ENCODE peak calls at places on chromosomes 5 and 9, in seven cellular contexts. One of them, this sample, is unnamed. For H3K9me2, the result is how much of the 10 kb centered on the place peaks cover.

GRCh38 chr5:80083115-80083890 is 48.2 kb downstream of the THBS4 start:
- DNase-seq in OCI-LY7: peak
- DNase-seq in MM.1S: peak
- DNase-seq in HCT116: peak
- DNase-seq in hepatocyte: peak
- DNase-seq in PC-3: peak
- DNase-seq in GM23338: peak
- DNase-seq in this sample: peak

GRCh38 chr9:94655739-94656138 is 16.4 kb upstream of the FBP1 start:
- DNase-seq in HCT116: no peak
- DNase-seq in MM.1S: peak
- DNase-seq in PC-3: no peak
- DNase-seq in OCI-LY7: peak
- DNase-seq in GM23338: no peak
- DNase-seq in hepatocyte: no peak
- DNase-seq in this sample: no peak

GRCh38 chr9:111041902-111042301 is 3.6 kb upstream of the LPAR1 start:
- DNase-seq in hepatocyte: no peak
- DNase-seq in GM23338: no peak
- DNase-seq in MM.1S: no peak
- DNase-seq in PC-3: no peak
- DNase-seq in HCT116: no peak
- DNase-seq in OCI-LY7: no peak
- DNase-seq in this sample: no peak

GRCh38 chr9:128124451-128124850 is 3.1 kb downstream of the PTGES2 start:
- DNase-seq in HCT116: no peak
- DNase-seq in OCI-LY7: no peak
- DNase-seq in GM23338: no peak
- DNase-seq in PC-3: no peak
- DNase-seq in hepatocyte: no peak
- DNase-seq in MM.1S: no peak
- DNase-seq in this sample: no peak

GRCh38 chr9:119052339-119053030 is 316.8 kb downstream of the BRINP1 start:
- DNase-seq in GM23338: peak
- DNase-seq in HCT116: no peak
- DNase-seq in OCI-LY7: no peak
- DNase-seq in hepatocyte: no peak
- DNase-seq in MM.1S: no peak
- DNase-seq in PC-3: no peak
- DNase-seq in this sample: no peak

GRCh38 chr9:105132576-105132975 is 111.9 kb upstream of the SLC44A1 start:
- DNase-seq in OCI-LY7: no peak
- DNase-seq in GM23338: no peak
- DNase-seq in hepatocyte: peak
- DNase-seq in HCT116: peak
- DNase-seq in PC-3: peak
- DNase-seq in MM.1S: no peak
- DNase-seq in this sample: peak

GRCh38 chr5:45093377-45093776 is 284.6 kb downstream of the MRPS30 start:
- DNase-seq in MM.1S: no peak
- DNase-seq in OCI-LY7: no peak
- DNase-seq in GM23338: no peak
- DNase-seq in HCT116: no peak
- DNase-seq in PC-3: no peak
- DNase-seq in hepatocyte: no peak
- DNase-seq in this sample: no peak

GRCh38 chr9:2625427-2625826 is 3.8 kb downstream of the VLDLR start:
- DNase-seq in MM.1S: no peak
- DNase-seq in HCT116: no peak
- DNase-seq in PC-3: no peak
- DNase-seq in OCI-LY7: no peak
- DNase-seq in GM23338: no peak
- DNase-seq in hepatocyte: no peak
- DNase-seq in this sample: peak

GRCh38 chr5:174794941-174795672 is 70.7 kb downstream of the MSX2 start:
- DNase-seq in HCT116: no peak
- DNase-seq in OCI-LY7: no peak
- DNase-seq in MM.1S: no peak
- DNase-seq in GM23338: peak
- DNase-seq in hepatocyte: no peak
- DNase-seq in PC-3: no peak
- DNase-seq in this sample: no peak

GRCh38 chr9:81116340-81117207 is 572.8 kb downstream of the TLE1 start:
- DNase-seq in MM.1S: no peak
- DNase-seq in OCI-LY7: no peak
- DNase-seq in PC-3: peak
- DNase-seq in GM23338: peak
- DNase-seq in hepatocyte: no peak
- DNase-seq in HCT116: no peak
- DNase-seq in this sample: no peak

GRCh38 chr5:155001523-155001922 is 12.0 kb upstream of the KIF4B start:
- DNase-seq in hepatocyte: no peak
- DNase-seq in OCI-LY7: no peak
- DNase-seq in MM.1S: no peak
- DNase-seq in PC-3: no peak
- DNase-seq in HCT116: no peak
- DNase-seq in GM23338: no peak
- DNase-seq in this sample: no peak

GRCh38 chr9:115593587-115594091 is 475.7 kb upstream of the TNC start:
- DNase-seq in GM23338: peak
- DNase-seq in PC-3: peak
- DNase-seq in hepatocyte: peak
- DNase-seq in OCI-LY7: peak
- DNase-seq in HCT116: peak
- DNase-seq in MM.1S: peak
- DNase-seq in this sample: peak

GRCh38 chr9:98324801-98325200 is 69.4 kb upstream of the TBC1D2 start:
- DNase-seq in HCT116: no peak
- DNase-seq in OCI-LY7: no peak
- DNase-seq in hepatocyte: no peak
- DNase-seq in MM.1S: no peak
- DNase-seq in GM23338: no peak
- DNase-seq in PC-3: no peak
- DNase-seq in this sample: no peak

GRCh38 chr9:116048072-116048471 is 105.5 kb upstream of the PAPPA start:
- DNase-seq in PC-3: no peak
- DNase-seq in GM23338: no peak
- DNase-seq in hepatocyte: no peak
- DNase-seq in MM.1S: no peak
- DNase-seq in HCT116: no peak
- DNase-seq in OCI-LY7: no peak
- DNase-seq in this sample: no peak

GRCh38 chr9:78879324-78880100 is 582.6 kb downstream of the PSAT1 start:
- DNase-seq in PC-3: peak
- DNase-seq in hepatocyte: no peak
- DNase-seq in HCT116: no peak
- DNase-seq in GM23338: no peak
- DNase-seq in OCI-LY7: no peak
- DNase-seq in MM.1S: no peak
- DNase-seq in this sample: no peak

DNA sequence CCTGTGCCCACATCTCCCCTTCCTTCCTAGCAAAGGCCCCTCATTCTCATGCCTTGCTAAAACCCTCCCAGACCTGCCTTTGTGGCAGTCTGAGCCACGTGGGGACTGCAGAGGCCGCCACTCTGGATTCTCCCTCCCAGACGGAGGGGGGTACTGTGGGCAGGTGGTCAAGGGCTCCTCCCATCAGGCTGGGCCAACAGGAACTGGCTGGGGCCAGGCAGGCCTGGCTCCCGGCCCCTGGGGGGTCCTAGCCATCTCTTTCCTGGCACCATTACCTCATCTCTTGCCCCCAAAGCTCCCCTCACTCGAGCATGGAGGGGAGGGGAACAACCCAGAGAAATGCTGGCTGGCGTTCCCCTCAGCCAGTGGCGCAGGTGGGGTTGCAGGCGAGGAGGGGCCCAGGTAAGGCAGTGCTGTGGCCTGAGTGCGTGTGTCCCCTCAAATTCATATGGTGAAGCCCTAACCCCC is 88.6 kb downstream of the ZNF354C start:
- DNase-seq in hepatocyte: no peak
- DNase-seq in OCI-LY7: no peak
- DNase-seq in PC-3: no peak
- DNase-seq in GM23338: no peak
- DNase-seq in MM.1S: no peak
- DNase-seq in HCT116: no peak
- DNase-seq in this sample: no peak
- H3K9me2 ChIP-seq in hepatocyte: under half
- H3K9me2 ChIP-seq in OCI-LY7: under half
- H3K9me2 ChIP-seq in PC-3: under half
- H3K9me2 ChIP-seq in GM23338: under half
- H3K9me2 ChIP-seq in MM.1S: under half
- H3K9me2 ChIP-seq in HCT116: under half
- H3K9me2 ChIP-seq in this sample: under half

DNA sequence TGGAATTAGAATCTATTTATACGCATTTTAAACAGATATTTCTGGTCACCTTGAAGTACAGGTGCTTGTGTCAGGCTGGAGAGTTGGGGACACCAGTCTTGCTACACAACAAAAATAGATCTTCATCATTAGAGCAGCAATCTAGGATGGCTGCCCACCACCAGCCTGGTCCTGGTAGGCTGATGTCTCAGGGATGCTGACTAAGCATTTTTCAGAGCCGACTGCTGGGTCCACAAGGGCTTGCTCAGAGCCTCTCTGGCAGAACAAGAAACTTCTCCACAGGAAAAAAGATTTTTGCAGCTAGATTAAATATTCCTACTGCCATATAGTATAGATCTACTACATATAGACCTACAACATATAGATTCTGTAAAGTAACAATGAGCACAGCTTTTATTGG is 12.0 kb upstream of the FAM81B start:
- DNase-seq in OCI-LY7: no peak
- DNase-seq in MM.1S: no peak
- DNase-seq in HCT116: no peak
- DNase-seq in hepatocyte: no peak
- DNase-seq in PC-3: no peak
- DNase-seq in GM23338: no peak
- DNase-seq in this sample: no peak
- H3K9me2 ChIP-seq in OCI-LY7: under half
- H3K9me2 ChIP-seq in MM.1S: under half
- H3K9me2 ChIP-seq in HCT116: under half
- H3K9me2 ChIP-seq in hepatocyte: under half
- H3K9me2 ChIP-seq in PC-3: under half
- H3K9me2 ChIP-seq in GM23338: under half
- H3K9me2 ChIP-seq in this sample: under half

DNA sequence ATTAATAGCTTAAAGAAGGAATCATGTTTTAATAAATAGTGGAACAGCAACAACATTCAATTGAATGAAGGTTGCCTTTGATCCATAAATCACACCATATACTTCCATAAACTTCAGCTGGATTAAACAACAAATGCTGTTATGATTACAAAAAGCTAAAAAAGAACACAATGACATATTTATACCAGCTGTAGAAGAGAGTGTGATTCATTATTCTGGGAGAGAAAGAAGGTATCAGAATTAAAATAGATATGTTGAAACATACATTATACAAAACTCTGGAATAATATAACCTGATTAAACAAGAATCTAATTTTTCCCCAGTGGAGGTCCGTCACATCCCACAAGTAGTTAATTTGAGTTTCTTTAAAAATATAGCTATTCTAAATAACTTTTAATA is 7.5 kb upstream of the RECK start:
- DNase-seq in GM23338: no peak
- DNase-seq in MM.1S: no peak
- DNase-seq in PC-3: no peak
- DNase-seq in HCT116: no peak
- DNase-seq in OCI-LY7: no peak
- DNase-seq in hepatocyte: no peak
- DNase-seq in this sample: peak
- H3K9me2 ChIP-seq in GM23338: under half
- H3K9me2 ChIP-seq in MM.1S: under half
- H3K9me2 ChIP-seq in PC-3: under half
- H3K9me2 ChIP-seq in HCT116: under half
- H3K9me2 ChIP-seq in OCI-LY7: under half
- H3K9me2 ChIP-seq in hepatocyte: under half
- H3K9me2 ChIP-seq in this sample: under half

GRCh38 chr9:133737774-133738038 is 446 bp downstream of the SARDH start:
- DNase-seq in hepatocyte: no peak
- DNase-seq in MM.1S: no peak
- DNase-seq in HCT116: no peak
- DNase-seq in OCI-LY7: no peak
- DNase-seq in GM23338: no peak
- DNase-seq in PC-3: no peak
- DNase-seq in this sample: no peak

GRCh38 chr9:133737071-133737773 is 930 bp downstream of the SARDH start:
- DNase-seq in hepatocyte: no peak
- DNase-seq in MM.1S: no peak
- DNase-seq in GM23338: no peak
- DNase-seq in HCT116: no peak
- DNase-seq in OCI-LY7: no peak
- DNase-seq in PC-3: no peak
- DNase-seq in this sample: no peak

GRCh38 chr9:133739408-133740280 is 1.5 kb upstream of the SARDH start:
- DNase-seq in HCT116: no peak
- DNase-seq in GM23338: no peak
- DNase-seq in MM.1S: no peak
- DNase-seq in OCI-LY7: no peak
- DNase-seq in PC-3: no peak
- DNase-seq in hepatocyte: peak
- DNase-seq in this sample: no peak

GRCh38 chr9:133738806-133739150 is 626 bp upstream of the SARDH start:
- DNase-seq in GM23338: no peak
- DNase-seq in PC-3: no peak
- DNase-seq in HCT116: no peak
- DNase-seq in hepatocyte: no peak
- DNase-seq in MM.1S: no peak
- DNase-seq in OCI-LY7: no peak
- DNase-seq in this sample: no peak

DNA sequence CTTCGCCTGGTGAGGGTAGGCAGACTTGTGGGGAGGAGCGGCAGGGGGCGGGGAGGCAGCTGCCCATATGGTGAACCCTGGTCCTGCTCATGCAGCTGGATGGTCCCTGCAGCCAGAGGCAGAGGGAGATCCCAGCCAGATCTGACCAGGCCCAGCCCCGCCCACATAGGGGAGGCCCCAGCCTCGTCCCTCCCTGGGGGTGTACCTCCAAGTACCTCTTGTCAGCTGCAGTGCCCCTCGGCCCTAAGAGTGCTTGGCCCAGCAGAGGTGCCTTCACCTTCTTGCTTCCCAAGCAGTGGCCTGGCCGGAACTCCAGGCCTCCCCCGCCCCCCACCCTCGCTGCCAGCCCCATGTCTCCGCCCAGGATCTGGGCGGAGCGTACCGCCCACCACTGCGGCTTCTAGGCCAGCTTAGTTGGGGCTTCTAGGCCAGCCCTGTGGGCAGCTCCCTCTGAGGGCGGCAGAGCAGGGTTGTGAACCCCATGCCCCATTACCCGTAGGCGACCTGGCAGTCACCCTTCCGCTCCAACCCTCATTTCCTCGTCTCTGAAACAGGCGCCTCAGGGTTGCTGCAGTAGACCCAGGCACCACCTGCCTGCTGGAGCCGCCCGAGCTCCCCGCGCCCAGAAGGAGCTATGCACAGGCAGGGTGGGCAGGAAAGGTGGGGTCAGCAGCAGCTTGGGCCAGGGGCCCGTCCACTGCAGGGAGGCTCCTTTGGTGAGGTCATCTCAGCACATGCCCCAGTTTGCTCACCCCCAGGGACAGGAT is at the start of gene SARDH:
- DNase-seq in OCI-LY7: peak
- DNase-seq in HCT116: no peak
- DNase-seq in MM.1S: no peak
- DNase-seq in hepatocyte: peak
- DNase-seq in PC-3: peak
- DNase-seq in GM23338: peak
- DNase-seq in this sample: peak
- H3K9me2 ChIP-seq in OCI-LY7: under half
- H3K9me2 ChIP-seq in HCT116: under half
- H3K9me2 ChIP-seq in MM.1S: under half
- H3K9me2 ChIP-seq in hepatocyte: under half
- H3K9me2 ChIP-seq in PC-3: under half
- H3K9me2 ChIP-seq in GM23338: under half
- H3K9me2 ChIP-seq in this sample: under half

GRCh38 chr9:33908749-33909148 is 91.8 kb downstream of the UBE2R2 start:
- DNase-seq in hepatocyte: no peak
- DNase-seq in MM.1S: no peak
- DNase-seq in GM23338: no peak
- DNase-seq in PC-3: no peak
- DNase-seq in OCI-LY7: no peak
- DNase-seq in HCT116: no peak
- DNase-seq in this sample: no peak
- H3K9me2 ChIP-seq in hepatocyte: under half
- H3K9me2 ChIP-seq in MM.1S: under half
- H3K9me2 ChIP-seq in GM23338: under half
- H3K9me2 ChIP-seq in PC-3: under half
- H3K9me2 ChIP-seq in OCI-LY7: under half
- H3K9me2 ChIP-seq in HCT116: under half
- H3K9me2 ChIP-seq in this sample: under half